ENCODE peak calls at places on chromosomes 13 and 19, in five cellular contexts. F, A, Z, M and R are unnamed samples.
A peak's percentile ranks its signal among the peaks of the same experiment; 100 is the strongest.

GRCh38 chr19:388691-389090 is 20.3 kb downstream of the C2CD4C start:
- DNase-seq in F (no peak), A (no peak), Z (no peak), M (no peak), R (no peak)

GRCh38 chr13:44449999-44450821 is 76.6 kb downstream of the SERP2 start:
- DNase-seq in F (no peak), A (peak; percentile 74), Z (no peak), M (no peak), R (no peak)

GRCh38 chr13:78060966-78061365 is 142.3 kb upstream of the EDNRB start:
- DNase-seq in F (no peak), A (no peak), Z (no peak), M (no peak), R (no peak)

GRCh38 chr19:34598217-34599155 is 78.5 kb downstream of the SCGB2B2 start:
- DNase-seq in F (no peak), A (no peak), Z (no peak), M (no peak), R (no peak)

GRCh38 chr19:23823952-23824389 is 65.3 kb upstream of the ZNF681 start:
- DNase-seq in F (no peak), A (peak; percentile 20), Z (no peak), M (peak; percentile 3), R (no peak)

GRCh38 chr13:111926501-111927180 is 140.3 kb upstream of the SOX1 start:
- DNase-seq in F (no peak), A (no peak), Z (no peak), M (no peak), R (no peak)

GRCh38 chr19:16615788-16616187 is 12.2 kb downstream of the MED26 start:
- DNase-seq in F (no peak), A (no peak), Z (no peak), M (no peak), R (no peak)

GRCh38 chr13:99990045-99990977 is 8.7 kb downstream of the ZIC2 start:
- DNase-seq in F (no peak), A (no peak), Z (no peak), M (no peak), R (no peak)

GRCh38 chr19:29668746-29669609 is 3.7 kb downstream of the PLEKHF1 start:
- DNase-seq in F (no peak), A (no peak), Z (no peak), M (no peak), R (no peak)

GRCh38 chr19:11196406-11197287 is 698 bp downstream of the KANK2 start:
- DNase-seq in F (no peak), A (peak; percentile 37), Z (no peak), M (peak; percentile 32), R (no peak)
- H3K4me3 ChIP-seq in F (peak overlapping the region; percentile 79), A (peak overlapping the region; percentile 98), Z (peak overlapping the region; percentile 83), M (peak overlapping the region; percentile 89), R (peak overlapping the region; percentile 91)

GRCh38 chr19:57946316-57946715 is 1.2 kb downstream of the ZNF256 start:
- DNase-seq in F (no peak), A (no peak), Z (no peak), M (no peak), R (no peak)
- H3K4me3 ChIP-seq in F (peak overlapping the region; percentile 87), A (peak overlapping the region; percentile 83), Z (peak overlapping the region; percentile 86), M (peak overlapping the region; percentile 88), R (peak overlapping the region; percentile 97)

GRCh38 chr19:12872941-12873890 is 8.0 kb downstream of the DNASE2 start:
- DNase-seq in F (peak; percentile 21), A (peak; percentile 91), Z (peak; percentile 52), M (peak; percentile 35), R (no peak)

GRCh38 chr19:12871681-12872080 is 9.6 kb downstream of the DNASE2 start:
- DNase-seq in F (no peak), A (no peak), Z (no peak), M (no peak), R (no peak)

GRCh38 chr19:12872255-12872654 is 9.0 kb downstream of the DNASE2 start:
- DNase-seq in F (no peak), A (peak; percentile 25), Z (no peak), M (no peak), R (no peak)

GRCh38 chr19:12875086-12875485 is 6.2 kb downstream of the DNASE2 start:
- DNase-seq in F (no peak), A (no peak), Z (no peak), M (no peak), R (no peak)

DNA sequence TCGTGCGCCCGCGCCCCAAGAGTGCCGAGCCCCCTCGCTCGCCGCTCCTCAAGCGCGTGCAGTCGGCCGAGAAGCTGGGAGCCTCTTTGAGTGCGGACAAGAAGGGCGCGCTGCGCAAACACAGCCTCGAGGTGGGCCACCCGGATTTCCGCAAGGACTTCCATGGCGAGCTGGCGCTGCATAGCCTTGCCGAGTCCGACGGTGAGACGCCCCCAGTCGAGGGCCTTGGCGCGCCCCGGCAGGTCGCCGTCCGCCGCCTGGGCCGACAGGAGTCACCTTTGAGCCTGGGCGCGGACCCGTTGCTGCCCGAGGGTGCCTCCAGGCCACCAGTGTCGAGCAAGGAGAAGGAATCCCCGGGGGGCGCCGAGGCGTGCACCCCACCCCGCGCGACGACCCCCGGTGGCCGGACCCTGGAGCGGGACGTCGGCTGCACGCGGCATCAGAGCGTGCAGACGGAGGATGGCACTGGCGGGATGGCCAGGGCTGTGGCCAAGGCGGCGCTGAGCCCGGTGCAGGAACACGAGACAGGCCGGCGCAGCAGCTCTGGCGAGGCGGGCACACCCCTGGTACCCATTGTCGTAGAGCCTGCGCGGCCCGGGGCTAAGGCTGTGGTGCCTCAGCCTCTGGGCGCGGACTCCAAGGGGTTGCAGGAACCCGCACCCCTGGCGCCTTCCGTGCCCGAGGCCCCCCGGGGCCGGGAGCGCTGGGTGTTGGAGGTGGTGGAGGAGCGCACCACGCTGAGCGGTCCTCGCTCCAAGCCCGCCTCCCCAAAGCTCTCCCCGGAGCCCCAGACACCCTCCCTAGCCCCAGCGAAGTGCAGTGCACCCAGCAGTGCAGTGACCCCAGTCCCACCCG is 7.1 kb downstream of the DNASE2 start:
- DNase-seq in F (no peak), A (no peak), Z (no peak), M (no peak), R (no peak)
- H3K4me3 ChIP-seq in F (no peak overlapping the region), A (no peak overlapping the region), Z (no peak overlapping the region), M (no peak overlapping the region), R (no peak overlapping the region)

DNA sequence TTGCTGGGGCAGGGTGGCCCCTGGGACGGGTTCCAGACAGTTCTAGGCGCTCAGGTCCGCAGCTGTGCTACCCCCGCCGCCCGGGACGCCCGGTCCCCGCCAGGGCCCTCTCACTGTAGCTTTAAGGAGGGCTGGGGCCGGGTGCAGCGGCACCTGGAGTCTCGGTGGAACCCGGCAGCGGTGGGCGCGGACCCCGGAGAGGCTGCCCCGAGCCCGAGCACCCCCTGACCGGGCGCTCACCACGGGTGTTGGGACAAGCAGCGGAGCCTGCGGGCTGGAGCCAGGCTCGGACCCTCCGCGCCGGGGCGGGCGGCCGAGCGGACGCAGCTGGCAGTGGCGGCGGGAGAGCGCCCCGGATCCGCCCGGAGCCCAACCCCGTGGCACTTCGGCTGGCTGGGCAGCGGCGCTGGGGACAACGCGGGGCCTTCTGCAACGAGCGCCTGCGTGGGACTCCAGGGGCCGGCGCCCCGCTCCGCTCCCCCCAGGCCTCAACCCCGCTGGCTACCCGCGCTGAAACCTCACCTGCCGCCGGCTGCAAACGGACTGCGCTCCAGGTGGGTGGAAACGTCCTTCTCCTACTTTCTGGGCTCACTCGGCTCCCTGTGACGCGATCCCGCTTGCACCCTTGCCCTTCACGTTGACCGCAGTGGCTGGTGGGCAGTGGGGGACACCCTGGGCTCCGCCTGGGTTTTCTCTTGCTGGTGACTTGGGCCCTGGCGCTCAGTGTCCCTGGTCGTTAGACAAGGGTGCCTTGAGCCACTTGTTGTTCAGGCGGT is 81.1 kb downstream of the ZNF429 start:
- DNase-seq in F (no peak), A (no peak), Z (no peak), M (no peak), R (no peak)
- H3K4me3 ChIP-seq in F (no peak overlapping the region), A (peak overlapping the region; percentile 59), Z (no peak overlapping the region), M (no peak overlapping the region), R (no peak overlapping the region)

GRCh38 chr19:13986348-13986904 is 19.7 kb downstream of the RFX1 start:
- DNase-seq in F (peak; percentile 64), A (no peak), Z (peak; percentile 80), M (peak; percentile 55), R (no peak)
- H3K4me3 ChIP-seq in F (no peak overlapping the region), A (no peak overlapping the region), Z (no peak overlapping the region), M (no peak overlapping the region), R (no peak overlapping the region)

GRCh38 chr13:110557610-110558305 is 3.8 kb downstream of the RAB20 start:
- DNase-seq in F (no peak), A (no peak), Z (no peak), M (no peak), R (no peak)

GRCh38 chr13:110559986-110560385 is 1.5 kb downstream of the RAB20 start:
- DNase-seq in F (no peak), A (peak; percentile 59), Z (no peak), M (no peak), R (no peak)

GRCh38 chr13:110560606-110561334 is 752 bp downstream of the RAB20 start:
- DNase-seq in F (no peak), A (peak; percentile 26), Z (peak; percentile 20), M (peak; percentile 30), R (no peak)

GRCh38 chr13:110561335-110562033 is at the start of gene RAB20:
- DNase-seq in F (no peak), A (peak; percentile 72), Z (peak; percentile 72), M (peak; percentile 86), R (peak; percentile 45)

GRCh38 chr13:110559429-110559943 is 2.0 kb downstream of the RAB20 start:
- DNase-seq in F (no peak), A (peak; percentile 70), Z (peak; percentile 48), M (peak; percentile 58), R (no peak)
- H3K4me3 ChIP-seq in F (peak overlapping the region; percentile 76), A (peak overlapping the region; percentile 94), Z (no peak overlapping the region), M (peak overlapping the region; percentile 57), R (peak overlapping the region; percentile 81)

GRCh38 chr13:59734393-59734792 is 429.3 kb downstream of the DIAPH3 start:
- DNase-seq in F (no peak), A (no peak), Z (no peak), M (no peak), R (no peak)
- H3K4me3 ChIP-seq in F (no peak overlapping the region), A (no peak overlapping the region), Z (no peak overlapping the region), M (no peak overlapping the region), R (no peak overlapping the region)

GRCh38 chr13:74287672-74288169 is 153.5 kb upstream of the KLF12 start:
- DNase-seq in F (peak; percentile 44), A (peak; percentile 40), Z (peak; percentile 80), M (peak; percentile 90), R (peak; percentile 56)
- H3K4me3 ChIP-seq in F (no peak overlapping the region), A (no peak overlapping the region), Z (peak overlapping the region; percentile 35), M (peak overlapping the region; percentile 31), R (no peak overlapping the region)

GRCh38 chr19:1777149-1777548 is 23.8 kb downstream of the ONECUT3 start:
- DNase-seq in F (no peak), A (no peak), Z (no peak), M (no peak), R (no peak)
- H3K4me3 ChIP-seq in F (no peak overlapping the region), A (no peak overlapping the region), Z (no peak overlapping the region), M (no peak overlapping the region), R (no peak overlapping the region)